ENCODE peak calls at places on chromosomes 13 and 19, in five cellular contexts. Q is B cell, C is AG09319, G is endothelial cell, Z is fibroblast of mammary gland. V is an unnamed sample.

GRCh38 chr19:15010497-15011255 is 31.0 kb upstream of the SLC1A6 start:
- DNase-seq in G (peak; percentile 19), Z (no peak), Q (no peak), C (no peak), V (peak; percentile 3)

GRCh38 chr13:27644302-27644701 is 22.6 kb downstream of the POLR1D start:
- DNase-seq in Q (no peak), Z (peak; percentile 94), C (peak; percentile 71), G (no peak), V (no peak)

GRCh38 chr19:29014857-29015436 is 198.0 kb downstream of the UQCRFS1 start:
- DNase-seq in Q (no peak), C (no peak), Z (no peak), G (no peak), V (no peak)

GRCh38 chr19:46634656-46635218 is 1.3 kb downstream of the GNG8 start:
- DNase-seq in Z (no peak), Q (no peak), C (no peak), G (no peak), V (peak; percentile 55)

GRCh38 chr19:54035215-54036178 is 28.2 kb downstream of the VSTM1 start:
- DNase-seq in G (no peak), Q (no peak), C (peak; percentile 70), Z (peak; percentile 94), V (no peak)

GRCh38 chr19:8017808-8018207 is 12.4 kb upstream of the ELAVL1 start:
- DNase-seq in Z (no peak), Q (peak; percentile 64), G (no peak), C (no peak), V (peak; percentile 64)

GRCh38 chr19:11473725-11474124 is 7.1 kb downstream of the ELAVL3 start:
- DNase-seq in Q (no peak), Z (no peak), G (no peak), C (no peak), V (no peak)

GRCh38 chr13:98565726-98566577 is 11.0 kb downstream of the STK24 start:
- DNase-seq in C (no peak), G (no peak), Q (no peak), Z (no peak), V (no peak)

GRCh38 chr19:48419158-48419920 is 25.9 kb downstream of the GRIN2D start:
- DNase-seq in Z (peak; percentile 37), Q (peak; percentile 76), C (no peak), G (peak; percentile 67), V (peak; percentile 90)

GRCh38 chr19:51573331-51573730 is 2.2 kb downstream of the ZNF175 start:
- DNase-seq in Z (peak; percentile 43), Q (no peak), G (no peak), C (no peak), V (no peak)

GRCh38 chr19:42423462-42424344 is 3.5 kb downstream of the LIPE start:
- DNase-seq in Z (peak; percentile 88), G (peak; percentile 75), Q (peak; percentile 94), C (peak; percentile 78), V (peak; percentile 97)

GRCh38 chr13:36728006-36728405 is 54.2 kb downstream of the SERTM1 start:
- DNase-seq in Z (no peak), G (no peak), Q (no peak), C (no peak), V (no peak)

GRCh38 chr13:24313449-24313848 is 4.1 kb downstream of the C1QTNF9 start:
- DNase-seq in G (no peak), Z (peak; percentile 20), Q (no peak), C (no peak), V (no peak)

GRCh38 chr19:48636859-48637448 is at the start of gene DBP:
- DNase-seq in Q (peak; percentile 63), Z (no peak), G (no peak), C (no peak), V (peak; percentile 50)

GRCh38 chr19:19460761-19461265 is 54.5 kb downstream of the TSSK6 start:
- DNase-seq in G (peak; percentile 29), C (no peak), Q (peak; percentile 62), Z (peak; percentile 32), V (peak; percentile 83)

GRCh38 chr13:95304446-95304845 is 3.2 kb upstream of the ABCC4 start:
- DNase-seq in Z (no peak), C (no peak), Q (no peak), G (no peak), V (no peak)

GRCh38 chr19:38809592-38810252 is 3.0 kb downstream of the LGALS4 start:
- DNase-seq in G (no peak), Q (no peak), C (no peak), Z (no peak), V (no peak)

GRCh38 chr13:110182003-110182402 is 125.0 kb downstream of the COL4A1 start:
- DNase-seq in Q (no peak), Z (no peak), G (no peak), C (no peak), V (no peak)

GRCh38 chr13:87680298-87680697 is 9.1 kb downstream of the SLITRK5 start:
- DNase-seq in C (no peak), Z (no peak), G (peak; percentile 15), Q (peak; percentile 5), V (no peak)

GRCh38 chr19:13026478-13026999 is 31.3 kb downstream of the NFIX start:
- DNase-seq in C (no peak), Z (peak; percentile 63), G (no peak), Q (no peak), V (no peak)

GRCh38 chr13:50235604-50236003 is 220.4 kb downstream of the KCNRG start:
- DNase-seq in Q (no peak), Z (no peak), G (no peak), C (no peak), V (no peak)

GRCh38 chr13:97822377-97822776 is 131.1 kb upstream of the IPO5 start:
- DNase-seq in Z (no peak), G (no peak), Q (no peak), C (no peak), V (no peak)

GRCh38 chr19:49832556-49832955 is 14.5 kb downstream of the MED25 start:
- DNase-seq in C (no peak), G (no peak), Q (no peak), Z (no peak), V (no peak)

GRCh38 chr13:99585609-99586008 is 84.3 kb downstream of the TM9SF2 start:
- DNase-seq in Q (no peak), Z (no peak), G (no peak), C (no peak), V (no peak)

GRCh38 chr13:42991892-42992584 is at the start of gene EPSTI1:
- DNase-seq in Q (peak; percentile 79), Z (peak; percentile 68), G (peak; percentile 44), C (no peak), V (peak; percentile 84)

GRCh38 chr19:1769645-1769985 is 16.3 kb downstream of the ONECUT3 start:
- DNase-seq in Q (no peak), C (no peak), G (no peak), Z (no peak), V (no peak)

GRCh38 chr19:1768918-1769644 is 15.8 kb downstream of the ONECUT3 start:
- DNase-seq in C (no peak), G (no peak), Z (no peak), Q (no peak), V (no peak)

GRCh38 chr19:1766800-1767352 is 13.6 kb downstream of the ONECUT3 start:
- DNase-seq in Z (no peak), C (no peak), Q (no peak), G (no peak), V (peak; percentile 43)

GRCh38 chr19:1767464-1767933 is 14.2 kb downstream of the ONECUT3 start:
- DNase-seq in Z (peak; percentile 12), Q (peak; percentile 81), G (peak; percentile 75), C (no peak), V (peak; percentile 66)

GRCh38 chr19:1768248-1768647 is 14.9 kb downstream of the ONECUT3 start:
- DNase-seq in Q (no peak), C (no peak), Z (peak; percentile 18), G (peak; percentile 39), V (no peak)
- TF ChIP-seq CTCF in Q (no peak), C (peak; percentile 5), Z (no peak), G (no peak), V (no peak)

GRCh38 chr13:75365724-75366173 is 116.2 kb downstream of the TBC1D4 start:
- DNase-seq in C (no peak), G (no peak), Z (peak; percentile 83), Q (no peak), V (peak; percentile 51)
- TF ChIP-seq CTCF in C (no peak), G (no peak), Z (peak; percentile 19), Q (no peak), V (no peak)

GRCh38 chr13:75432045-75432444 is 49.9 kb downstream of the TBC1D4 start:
- DNase-seq in Q (no peak), Z (peak; percentile 61), C (no peak), G (no peak), V (no peak)
- TF ChIP-seq CTCF in Q (no peak), Z (peak; percentile 18), C (no peak), G (no peak), V (no peak)

GRCh38 chr13:46751811-46752635 is 44.9 kb downstream of the ESD start:
- DNase-seq in C (no peak), G (no peak), Q (peak; percentile 47), Z (peak; percentile 13), V (peak; percentile 81)
- TF ChIP-seq CTCF in C (no peak), G (no peak), Q (no peak), Z (no peak), V (peak; percentile 33)

DNA sequence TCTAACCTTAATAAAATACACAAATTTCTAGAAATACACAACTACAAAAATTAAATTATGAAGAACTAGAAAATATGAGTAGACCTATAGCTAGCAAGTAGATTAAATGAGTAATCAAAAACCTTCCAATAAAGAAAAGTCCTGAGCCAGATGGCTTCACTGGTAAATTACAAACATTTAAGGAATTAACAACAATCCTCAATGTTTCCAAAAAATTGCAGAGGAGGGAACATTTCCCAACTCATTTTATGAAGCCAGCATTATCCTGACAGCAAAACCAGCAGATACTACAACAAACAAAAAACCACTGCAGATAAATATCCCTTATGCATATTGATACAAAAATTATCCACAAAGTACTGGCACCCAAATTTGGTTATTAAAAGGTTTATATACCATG is 230.9 kb downstream of the COG6 start:
- DNase-seq in G (no peak), Z (peak; percentile 17), Q (no peak), C (no peak), V (no peak)
- TF ChIP-seq CTCF in G (no peak), Z (no peak), Q (no peak), C (no peak), V (no peak)

DNA sequence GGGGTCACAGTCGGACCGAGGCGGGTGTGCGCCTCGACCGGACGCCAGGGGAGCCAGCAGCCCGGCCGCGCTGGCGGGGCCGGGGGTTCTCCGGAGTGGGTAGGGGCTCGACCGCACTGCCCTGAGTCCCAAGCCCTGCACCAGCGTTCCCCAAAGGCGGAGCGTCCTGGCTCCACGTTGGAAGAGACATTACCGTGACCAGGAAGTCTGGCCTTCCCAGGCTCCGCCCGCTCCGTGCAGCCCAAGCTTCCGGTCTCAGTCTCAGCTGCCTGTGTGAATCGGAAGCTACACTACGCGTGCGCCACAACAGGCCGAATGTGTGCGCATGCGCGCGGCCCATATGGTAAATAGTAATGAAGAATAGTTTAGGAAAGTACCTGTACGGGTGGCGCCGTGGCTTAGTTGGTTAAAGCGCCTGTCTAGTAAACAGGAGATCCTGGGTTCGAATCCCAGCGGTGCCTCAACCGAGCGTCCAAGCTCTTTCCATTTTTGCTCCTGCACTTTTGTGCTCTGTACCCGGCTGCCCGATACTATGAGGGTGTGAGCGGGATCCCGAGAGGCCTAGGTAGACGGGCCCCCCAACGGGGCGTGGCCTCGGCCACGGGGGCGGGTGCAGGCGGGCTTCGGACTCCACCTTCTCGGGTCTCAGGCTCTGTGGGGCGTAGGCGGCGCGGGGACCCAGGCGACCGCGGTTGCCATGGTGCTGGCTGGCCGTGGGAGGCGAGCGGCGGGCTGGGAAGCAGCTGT is 17.3 kb upstream of the LRP3 start:
- DNase-seq in Q (peak; percentile 96), G (peak; percentile 97), Z (peak; percentile 98), C (peak; percentile 98), V (peak; percentile 98)
- TF ChIP-seq CTCF in Q (no peak), G (no peak), Z (no peak), C (no peak), V (no peak)